ENCODE peak calls at places on chromosomes 5 and 9, in five cellular contexts. Q, W, U, Z and K are unnamed samples.
A peak's percentile ranks its signal among the peaks of the same experiment; 100 is the strongest.

GRCh38 chr5:179008667-179009066 is 13.5 kb upstream of the GRM6 start:
- DNase-seq in Q (no peak), W (no peak), U (no peak), Z (no peak), K (no peak)

GRCh38 chr5:91219141-91219802 is 163.8 kb downstream of the ARRDC3 start:
- DNase-seq in Q (no peak), W (peak; percentile 61), U (no peak), Z (no peak), K (no peak)

GRCh38 chr9:91116226-91116625 is 245.5 kb downstream of the AUH start:
- DNase-seq in Q (no peak), W (no peak), U (no peak), Z (no peak), K (no peak)

GRCh38 chr9:133461975-133462374 is 2.2 kb downstream of the CACFD1 start:
- DNase-seq in Q (no peak), W (no peak), U (no peak), Z (no peak), K (no peak)

GRCh38 chr9:7117676-7118561 is 360.1 kb downstream of the KDM4C start:
- DNase-seq in Q (no peak), W (no peak), U (no peak), Z (no peak), K (no peak)

GRCh38 chr5:37495668-37496067 is 116.5 kb downstream of the WDR70 start:
- DNase-seq in Q (no peak), W (no peak), U (no peak), Z (no peak), K (no peak)

GRCh38 chr5:114311943-114312342 is 49.9 kb upstream of the KCNN2 start:
- DNase-seq in Q (no peak), W (no peak), U (no peak), Z (no peak), K (no peak)

GRCh38 chr5:56490971-56491468 is 257.9 kb upstream of the ANKRD55 start:
- DNase-seq in Q (no peak), W (no peak), U (no peak), Z (peak; percentile 18), K (no peak)

GRCh38 chr9:109448223-109448622 is 49.9 kb downstream of the PTPN3 start:
- DNase-seq in Q (no peak), W (no peak), U (no peak), Z (no peak), K (no peak)

DNA sequence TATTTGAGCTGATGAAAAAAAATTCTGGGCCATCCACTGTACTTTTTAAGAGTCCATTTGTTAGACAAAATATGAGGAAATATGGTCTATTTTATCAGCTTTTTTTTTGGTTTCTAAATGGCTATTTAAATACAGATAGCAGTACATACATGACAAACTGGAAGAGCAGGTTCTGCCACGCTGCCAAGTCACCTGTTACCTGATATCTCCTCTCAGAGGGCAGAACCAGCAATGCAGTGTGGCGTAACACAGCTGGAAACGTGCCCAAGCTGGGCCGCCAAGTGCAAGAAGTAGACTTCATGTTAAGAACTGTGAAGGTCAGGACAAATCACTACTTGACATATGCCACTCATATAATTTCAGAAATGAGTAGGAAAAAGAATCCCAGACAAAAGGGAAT is 8.1 kb downstream of the MCIDAS start:
- DNase-seq in Q (no peak), W (peak; percentile 90), U (no peak), Z (peak; percentile 84), K (peak; percentile 34)
- H3K27me3 ChIP-seq in Q (peaks cover 39% of the 10 kb centered on the region), W (peaks cover 40% of the 10 kb centered on the region), U (no peaks in the 10 kb centered on the region), Z (no peaks in the 10 kb centered on the region), K (peaks cover 65% of the 10 kb centered on the region)

GRCh38 chr5:135031813-135032612 is 2.0 kb downstream of the PITX1 start:
- DNase-seq in Q (no peak), W (no peak), U (peak; percentile 51), Z (no peak), K (no peak)

GRCh38 chr5:135032613-135033025 is 1.4 kb downstream of the PITX1 start:
- DNase-seq in Q (no peak), W (no peak), U (no peak), Z (no peak), K (no peak)

GRCh38 chr5:135030123-135030517 is 3.9 kb downstream of the PITX1 start:
- DNase-seq in Q (no peak), W (no peak), U (no peak), Z (no peak), K (no peak)

GRCh38 chr5:135030691-135031145 is 3.3 kb downstream of the PITX1 start:
- DNase-seq in Q (no peak), W (no peak), U (no peak), Z (no peak), K (no peak)

GRCh38 chr5:135031146-135031812 is 2.7 kb downstream of the PITX1 start:
- DNase-seq in Q (no peak), W (no peak), U (peak; percentile 70), Z (no peak), K (no peak)
- H3K27me3 ChIP-seq in Q (peaks cover 80% of the 10 kb centered on the region), W (peaks cover 82% of the 10 kb centered on the region), U (no peaks in the 10 kb centered on the region), Z (no peaks in the 10 kb centered on the region), K (peaks cover 66% of the 10 kb centered on the region)

GRCh38 chr5:13932561-13932960 is 11.9 kb downstream of the DNAH5 start:
- DNase-seq in Q (no peak), W (no peak), U (no peak), Z (no peak), K (no peak)
- H3K27me3 ChIP-seq in Q (peaks cover 4% of the 10 kb centered on the region), W (no peaks in the 10 kb centered on the region), U (no peaks in the 10 kb centered on the region), Z (peaks cover 21% of the 10 kb centered on the region), K (no peaks in the 10 kb centered on the region)

GRCh38 chr9:137139468-137140150 is 655 bp downstream of the GRIN1 start:
- DNase-seq in Q (no peak), W (no peak), U (no peak), Z (no peak), K (no peak)
- H3K27me3 ChIP-seq in Q (peaks cover 36% of the 10 kb centered on the region), W (peaks cover 54% of the 10 kb centered on the region), U (no peaks in the 10 kb centered on the region), Z (no peaks in the 10 kb centered on the region), K (peaks cover 57% of the 10 kb centered on the region)

DNA sequence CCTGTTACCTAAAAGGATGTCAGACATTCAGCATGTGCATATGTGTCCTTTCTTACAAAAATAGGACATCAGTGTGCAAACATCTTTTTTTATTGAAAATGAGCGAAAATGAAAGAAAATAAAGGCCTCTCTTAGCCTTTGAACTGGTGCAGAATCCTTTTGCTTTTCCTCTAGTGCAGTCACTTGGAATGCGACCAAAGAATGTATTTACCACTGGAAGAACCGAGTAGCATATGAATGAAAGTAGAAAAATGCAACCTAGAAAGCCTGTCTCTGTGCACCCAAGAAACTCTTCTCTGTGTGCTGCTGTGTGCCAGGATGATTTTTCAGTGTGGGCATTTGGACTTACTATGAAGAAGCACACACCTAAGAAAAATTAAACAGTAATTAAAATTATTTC is 26.8 kb downstream of the ADCY2 start:
- DNase-seq in Q (no peak), W (no peak), U (no peak), Z (no peak), K (peak; percentile 24)
- H3K27me3 ChIP-seq in Q (no peaks in the 10 kb centered on the region), W (no peaks in the 10 kb centered on the region), U (no peaks in the 10 kb centered on the region), Z (no peaks in the 10 kb centered on the region), K (no peaks in the 10 kb centered on the region)

GRCh38 chr5:73300520-73301207 is 127.7 kb downstream of the TMEM174 start:
- DNase-seq in Q (no peak), W (no peak), U (no peak), Z (no peak), K (no peak)

GRCh38 chr5:73301208-73302088 is 128.5 kb downstream of the TMEM174 start:
- DNase-seq in Q (no peak), W (no peak), U (no peak), Z (no peak), K (no peak)

GRCh38 chr5:73303139-73304079 is 130.4 kb downstream of the TMEM174 start:
- DNase-seq in Q (no peak), W (peak; percentile 57), U (peak; percentile 80), Z (no peak), K (no peak)

GRCh38 chr5:73304381-73304780 is 131.4 kb downstream of the TMEM174 start:
- DNase-seq in Q (no peak), W (no peak), U (no peak), Z (no peak), K (no peak)

GRCh38 chr5:73302797-73303138 is 129.8 kb downstream of the TMEM174 start:
- DNase-seq in Q (no peak), W (no peak), U (no peak), Z (no peak), K (no peak)
- H3K27me3 ChIP-seq in Q (peaks cover 95% of the 10 kb centered on the region), W (peaks cover 69% of the 10 kb centered on the region), U (no peaks in the 10 kb centered on the region), Z (no peaks in the 10 kb centered on the region), K (peaks cover 9% of the 10 kb centered on the region)

GRCh38 chr5:968953-969352 is 39.6 kb upstream of the NKD2 start:
- DNase-seq in Q (no peak), W (no peak), U (no peak), Z (no peak), K (no peak)

GRCh38 chr5:965604-966344 is 42.8 kb upstream of the NKD2 start:
- DNase-seq in Q (no peak), W (no peak), U (no peak), Z (no peak), K (no peak)

GRCh38 chr5:966941-967340 is 41.7 kb upstream of the NKD2 start:
- DNase-seq in Q (no peak), W (no peak), U (no peak), Z (no peak), K (no peak)

GRCh38 chr5:966345-966710 is 42.3 kb upstream of the NKD2 start:
- DNase-seq in Q (no peak), W (no peak), U (no peak), Z (no peak), K (no peak)

GRCh38 chr5:969421-969839 is 39.2 kb upstream of the NKD2 start:
- DNase-seq in Q (peak; percentile 28), W (no peak), U (no peak), Z (no peak), K (no peak)
- H3K27me3 ChIP-seq in Q (peaks cover 15% of the 10 kb centered on the region), W (no peaks in the 10 kb centered on the region), U (no peaks in the 10 kb centered on the region), Z (peaks cover 63% of the 10 kb centered on the region), K (no peaks in the 10 kb centered on the region)

GRCh38 chr5:95619518-95620029 is 313 bp upstream of the GPR150 start:
- DNase-seq in Q (no peak), W (no peak), U (no peak), Z (no peak), K (no peak)
- H3K27me3 ChIP-seq in Q (no peaks in the 10 kb centered on the region), W (no peaks in the 10 kb centered on the region), U (no peaks in the 10 kb centered on the region), Z (no peaks in the 10 kb centered on the region), K (no peaks in the 10 kb centered on the region)

GRCh38 chr5:581941-582340 is 30.2 kb upstream of the CEP72 start:
- DNase-seq in Q (no peak), W (no peak), U (no peak), Z (no peak), K (no peak)
- H3K27me3 ChIP-seq in Q (peaks cover 5% of the 10 kb centered on the region), W (no peaks in the 10 kb centered on the region), U (no peaks in the 10 kb centered on the region), Z (peaks cover 18% of the 10 kb centered on the region), K (peaks cover 5% of the 10 kb centered on the region)

GRCh38 chr5:176624142-176624541 is 6.2 kb downstream of the SNCB start:
- DNase-seq in Q (no peak), W (no peak), U (no peak), Z (no peak), K (no peak)
- H3K27me3 ChIP-seq in Q (peaks cover 50% of the 10 kb centered on the region), W (peaks cover 58% of the 10 kb centered on the region), U (no peaks in the 10 kb centered on the region), Z (no peaks in the 10 kb centered on the region), K (peaks cover 47% of the 10 kb centered on the region)